ENCODE peak calls at places on chromosome 10, in nine cellular contexts. A is M059J; N is H9; X is globus pallidus; Y is HS-5; F is CD8-positive, alpha-beta memory T cell; G is NCI-H69; H is stimulated activated CD4-positive, alpha-beta T cell treated with anti-CD3 and anti-CD28 coated beads, Interleukin-15, amount 100 ng/mL, for 1 hour; E is HTR-8/SVneo. W is an unnamed sample.

GRCh38 chr10:34880817-34881216 is 65.7 kb upstream of the PARD3 start:
- DNase-seq in E (no peak), A (no peak), G (no peak), X (no peak), H (no peak), N (no peak), F (no peak), Y (no peak), W (no peak)

GRCh38 chr10:114974625-114975421 is 36.8 kb downstream of the TRUB1 start:
- DNase-seq in F (no peak), E (no peak), X (peak), H (no peak), G (no peak), A (no peak), Y (no peak), N (no peak), W (no peak)

GRCh38 chr10:600876-601275 is 88.6 kb downstream of the DIP2C start:
- DNase-seq in N (no peak), H (no peak), Y (no peak), A (no peak), G (no peak), E (no peak), F (no peak), X (no peak), W (no peak)

GRCh38 chr10:43981232-43981631 is 332.6 kb upstream of the ZNF32 start:
- DNase-seq in Y (no peak), F (no peak), A (peak), G (no peak), H (no peak), E (no peak), X (no peak), N (no peak), W (peak)

GRCh38 chr10:131641231-131641630 is 259.6 kb upstream of the PPP2R2D start:
- DNase-seq in E (no peak), H (no peak), Y (no peak), X (no peak), F (no peak), N (no peak), A (no peak), G (peak), W (peak)

GRCh38 chr10:22534849-22535604 is 179.4 kb downstream of the PIP4K2A start:
- DNase-seq in X (peak), H (no peak), G (no peak), F (no peak), E (no peak), N (no peak), Y (no peak), A (peak), W (no peak)

GRCh38 chr10:124357583-124357930 is 61.2 kb downstream of the OAT start:
- DNase-seq in F (no peak), G (no peak), X (no peak), A (no peak), E (no peak), N (no peak), Y (no peak), H (no peak), W (no peak)

GRCh38 chr10:108970016-108970415 is 953.3 kb downstream of the XPNPEP1 start:
- DNase-seq in H (no peak), X (no peak), N (peak), F (no peak), A (peak), E (no peak), Y (no peak), G (no peak), W (no peak)

GRCh38 chr10:13712799-13713581 is 126.2 kb downstream of the PRPF18 start:
- DNase-seq in G (peak), X (peak), F (no peak), A (peak), H (no peak), Y (peak), N (no peak), E (peak), W (peak)

GRCh38 chr10:5861269-5862031 is 28.2 kb downstream of the ANKRD16 start:
- DNase-seq in H (no peak), N (no peak), E (peak), F (no peak), Y (peak), A (peak), G (peak), X (no peak), W (peak)

GRCh38 chr10:60350400-60350799 is 39.3 kb downstream of the ANK3 start:
- DNase-seq in X (no peak), Y (no peak), A (peak), F (no peak), H (no peak), N (no peak), E (no peak), G (peak), W (no peak)

W was measured in Daoy.